ENCODE peak calls at places on chromosomes 5 and 9, in four cellular contexts. One of them, this sample, is unnamed.

GRCh38 chr5:115932991-115933390 is 29.3 kb upstream of the LVRN start:
- DNase-seq in cardiac muscle cell: peak
- DNase-seq in adrenal gland: no peak
- DNase-seq in Kasumi-1: no peak
- DNase-seq in this sample: no peak

GRCh38 chr5:109656829-109657228 is 32.9 kb upstream of the MAN2A1 start:
- DNase-seq in cardiac muscle cell: peak
- DNase-seq in adrenal gland: peak
- DNase-seq in Kasumi-1: peak
- DNase-seq in this sample: peak

GRCh38 chr5:32507738-32508434 is 63.3 kb upstream of the ZFR start:
- DNase-seq in cardiac muscle cell: peak
- DNase-seq in adrenal gland: no peak
- DNase-seq in Kasumi-1: no peak
- DNase-seq in this sample: no peak

GRCh38 chr9:94827584-94828304 is 101.2 kb downstream of the AOPEP start:
- DNase-seq in cardiac muscle cell: peak
- DNase-seq in adrenal gland: no peak
- DNase-seq in Kasumi-1: no peak
- DNase-seq in this sample: no peak

GRCh38 chr5:162591724-162592123 is 524.2 kb downstream of the GABRG2 start:
- DNase-seq in cardiac muscle cell: no peak
- DNase-seq in adrenal gland: no peak
- DNase-seq in Kasumi-1: no peak
- DNase-seq in this sample: no peak

GRCh38 chr5:93578813-93579560 is 2.0 kb downstream of the NR2F1-AS1 start:
- DNase-seq in cardiac muscle cell: peak
- DNase-seq in adrenal gland: peak
- DNase-seq in Kasumi-1: peak
- DNase-seq in this sample: no peak

GRCh38 chr5:150394103-150394502 is 18.6 kb downstream of the CD74 start:
- DNase-seq in cardiac muscle cell: no peak
- DNase-seq in adrenal gland: no peak
- DNase-seq in Kasumi-1: no peak
- DNase-seq in this sample: no peak

GRCh38 chr5:73861313-73861978 is 235.4 kb downstream of the ARHGEF28 start:
- DNase-seq in cardiac muscle cell: peak
- DNase-seq in adrenal gland: no peak
- DNase-seq in Kasumi-1: no peak
- DNase-seq in this sample: peak

GRCh38 chr9:6047020-6047419 is 31.6 kb upstream of the RANBP6 start:
- DNase-seq in cardiac muscle cell: no peak
- DNase-seq in adrenal gland: no peak
- DNase-seq in Kasumi-1: no peak
- DNase-seq in this sample: no peak

GRCh38 chr9:69412741-69413150 is 87.7 kb downstream of the ENTREP1 start:
- DNase-seq in cardiac muscle cell: peak
- DNase-seq in adrenal gland: peak
- DNase-seq in Kasumi-1: peak
- DNase-seq in this sample: no peak

GRCh38 chr9:33025572-33026347 is 687 bp downstream of the DNAJA1 start:
- DNase-seq in cardiac muscle cell: peak
- DNase-seq in adrenal gland: peak
- DNase-seq in Kasumi-1: peak
- DNase-seq in this sample: no peak

GRCh38 chr5:78553578-78553977 is 95.0 kb downstream of the LHFPL2 start:
- DNase-seq in cardiac muscle cell: no peak
- DNase-seq in adrenal gland: no peak
- DNase-seq in Kasumi-1: no peak
- DNase-seq in this sample: no peak

GRCh38 chr9:87039809-87040392 is 92.6 kb upstream of the GAS1 start:
- DNase-seq in cardiac muscle cell: peak
- DNase-seq in adrenal gland: no peak
- DNase-seq in Kasumi-1: no peak
- DNase-seq in this sample: no peak

GRCh38 chr5:128380324-128380723 is 157.7 kb downstream of the FBN2 start:
- DNase-seq in cardiac muscle cell: no peak
- DNase-seq in adrenal gland: no peak
- DNase-seq in Kasumi-1: no peak
- DNase-seq in this sample: no peak

GRCh38 chr9:76290555-76290954 is 103.7 kb downstream of the RFK start:
- DNase-seq in cardiac muscle cell: no peak
- DNase-seq in adrenal gland: no peak
- DNase-seq in Kasumi-1: no peak
- DNase-seq in this sample: no peak

GRCh38 chr5:117701067-117701466 is 1126.4 kb upstream of the SEMA6A start:
- DNase-seq in cardiac muscle cell: peak
- DNase-seq in adrenal gland: no peak
- DNase-seq in Kasumi-1: no peak
- DNase-seq in this sample: no peak

GRCh38 chr9:37916471-37917314 is 12.8 kb upstream of the SLC25A51 start:
- DNase-seq in cardiac muscle cell: no peak
- DNase-seq in adrenal gland: no peak
- DNase-seq in Kasumi-1: no peak
- DNase-seq in this sample: no peak

GRCh38 chr5:81303563-81303962 is 2.2 kb downstream of the ZCCHC9 start:
- DNase-seq in cardiac muscle cell: no peak
- DNase-seq in adrenal gland: no peak
- DNase-seq in Kasumi-1: no peak
- DNase-seq in this sample: no peak

GRCh38 chr5:112420111-112420864 is 1.2 kb upstream of the EPB41L4A start:
- DNase-seq in cardiac muscle cell: peak
- DNase-seq in adrenal gland: peak
- DNase-seq in Kasumi-1: peak
- DNase-seq in this sample: no peak

GRCh38 chr5:32432633-32433032 is 11.9 kb downstream of the ZFR start:
- DNase-seq in cardiac muscle cell: no peak
- DNase-seq in adrenal gland: no peak
- DNase-seq in Kasumi-1: no peak
- DNase-seq in this sample: no peak

This sample was measured in HL-60.